ENCODE peak calls at places on chromosomes 5 and 9, in seven cellular contexts. One of them, this sample, is unnamed.

GRCh38 chr5:119355244-119355635 is 579 bp upstream of the TNFAIP8 start:
- DNase-seq in activated CD4-positive, alpha-beta T cell treated with anti-CD3 and anti-CD28 coated beads, Interleukin-2, amount 10 ng/mL, durations not matched to agents 7 days and 5 days: peak
- DNase-seq in H54: peak
- DNase-seq in ovary: no peak
- DNase-seq in stimulated activated CD8-positive, alpha-beta memory T cell treated with anti-CD3 and anti-CD28 coated beads, Interleukin-15, amount 100 ng/mL, for 1 hour: no peak
- DNase-seq in left lung: no peak
- DNase-seq in kidney tubule cell: peak
- DNase-seq in this sample: no peak

GRCh38 chr5:12204761-12205160 is 300.5 kb upstream of the CTNND2 start:
- DNase-seq in activated CD4-positive, alpha-beta T cell treated with anti-CD3 and anti-CD28 coated beads, Interleukin-2, amount 10 ng/mL, durations not matched to agents 7 days and 5 days: no peak
- DNase-seq in H54: no peak
- DNase-seq in ovary: no peak
- DNase-seq in stimulated activated CD8-positive, alpha-beta memory T cell treated with anti-CD3 and anti-CD28 coated beads, Interleukin-15, amount 100 ng/mL, for 1 hour: no peak
- DNase-seq in left lung: no peak
- DNase-seq in kidney tubule cell: no peak
- DNase-seq in this sample: no peak

GRCh38 chr5:43075319-43076293 is 35.5 kb upstream of the ANXA2R start:
- DNase-seq in activated CD4-positive, alpha-beta T cell treated with anti-CD3 and anti-CD28 coated beads, Interleukin-2, amount 10 ng/mL, durations not matched to agents 7 days and 5 days: no peak
- DNase-seq in H54: no peak
- DNase-seq in ovary: peak
- DNase-seq in stimulated activated CD8-positive, alpha-beta memory T cell treated with anti-CD3 and anti-CD28 coated beads, Interleukin-15, amount 100 ng/mL, for 1 hour: no peak
- DNase-seq in left lung: no peak
- DNase-seq in kidney tubule cell: no peak
- DNase-seq in this sample: no peak

GRCh38 chr5:51382759-51383493 is at the start of gene ISL1:
- DNase-seq in activated CD4-positive, alpha-beta T cell treated with anti-CD3 and anti-CD28 coated beads, Interleukin-2, amount 10 ng/mL, durations not matched to agents 7 days and 5 days: no peak
- DNase-seq in H54: no peak
- DNase-seq in ovary: no peak
- DNase-seq in stimulated activated CD8-positive, alpha-beta memory T cell treated with anti-CD3 and anti-CD28 coated beads, Interleukin-15, amount 100 ng/mL, for 1 hour: no peak
- DNase-seq in left lung: peak
- DNase-seq in kidney tubule cell: peak
- DNase-seq in this sample: no peak

GRCh38 chr9:447230-448025 is 232.8 kb downstream of the DOCK8 start:
- DNase-seq in activated CD4-positive, alpha-beta T cell treated with anti-CD3 and anti-CD28 coated beads, Interleukin-2, amount 10 ng/mL, durations not matched to agents 7 days and 5 days: peak
- DNase-seq in H54: peak
- DNase-seq in ovary: no peak
- DNase-seq in stimulated activated CD8-positive, alpha-beta memory T cell treated with anti-CD3 and anti-CD28 coated beads, Interleukin-15, amount 100 ng/mL, for 1 hour: peak
- DNase-seq in left lung: no peak
- DNase-seq in kidney tubule cell: peak
- DNase-seq in this sample: peak

GRCh38 chr5:179265529-179266290 is 79.6 kb downstream of the ADAMTS2 start:
- DNase-seq in activated CD4-positive, alpha-beta T cell treated with anti-CD3 and anti-CD28 coated beads, Interleukin-2, amount 10 ng/mL, durations not matched to agents 7 days and 5 days: no peak
- DNase-seq in H54: peak
- DNase-seq in ovary: peak
- DNase-seq in stimulated activated CD8-positive, alpha-beta memory T cell treated with anti-CD3 and anti-CD28 coated beads, Interleukin-15, amount 100 ng/mL, for 1 hour: no peak
- DNase-seq in left lung: peak
- DNase-seq in kidney tubule cell: peak
- DNase-seq in this sample: no peak

GRCh38 chr9:114372971-114373591 is 14.7 kb downstream of the AKNA start:
- DNase-seq in activated CD4-positive, alpha-beta T cell treated with anti-CD3 and anti-CD28 coated beads, Interleukin-2, amount 10 ng/mL, durations not matched to agents 7 days and 5 days: peak
- DNase-seq in H54: no peak
- DNase-seq in ovary: no peak
- DNase-seq in stimulated activated CD8-positive, alpha-beta memory T cell treated with anti-CD3 and anti-CD28 coated beads, Interleukin-15, amount 100 ng/mL, for 1 hour: peak
- DNase-seq in left lung: peak
- DNase-seq in kidney tubule cell: peak
- DNase-seq in this sample: peak

GRCh38 chr9:111994831-111995458 is 98.3 kb downstream of the UGCG start:
- DNase-seq in activated CD4-positive, alpha-beta T cell treated with anti-CD3 and anti-CD28 coated beads, Interleukin-2, amount 10 ng/mL, durations not matched to agents 7 days and 5 days: no peak
- DNase-seq in H54: no peak
- DNase-seq in ovary: no peak
- DNase-seq in stimulated activated CD8-positive, alpha-beta memory T cell treated with anti-CD3 and anti-CD28 coated beads, Interleukin-15, amount 100 ng/mL, for 1 hour: no peak
- DNase-seq in left lung: no peak
- DNase-seq in kidney tubule cell: peak
- DNase-seq in this sample: no peak

GRCh38 chr5:81675420-81675819 is 75.5 kb downstream of the SSBP2 start:
- DNase-seq in activated CD4-positive, alpha-beta T cell treated with anti-CD3 and anti-CD28 coated beads, Interleukin-2, amount 10 ng/mL, durations not matched to agents 7 days and 5 days: no peak
- DNase-seq in H54: no peak
- DNase-seq in ovary: no peak
- DNase-seq in stimulated activated CD8-positive, alpha-beta memory T cell treated with anti-CD3 and anti-CD28 coated beads, Interleukin-15, amount 100 ng/mL, for 1 hour: no peak
- DNase-seq in left lung: no peak
- DNase-seq in kidney tubule cell: no peak
- DNase-seq in this sample: no peak

GRCh38 chr5:140108093-140109049 is 5.5 kb upstream of the PURA start:
- DNase-seq in activated CD4-positive, alpha-beta T cell treated with anti-CD3 and anti-CD28 coated beads, Interleukin-2, amount 10 ng/mL, durations not matched to agents 7 days and 5 days: peak
- DNase-seq in H54: no peak
- DNase-seq in ovary: peak
- DNase-seq in stimulated activated CD8-positive, alpha-beta memory T cell treated with anti-CD3 and anti-CD28 coated beads, Interleukin-15, amount 100 ng/mL, for 1 hour: no peak
- DNase-seq in left lung: peak
- DNase-seq in kidney tubule cell: peak
- DNase-seq in this sample: peak

GRCh38 chr5:59826996-59827395 is 66.5 kb downstream of the PDE4D start:
- DNase-seq in activated CD4-positive, alpha-beta T cell treated with anti-CD3 and anti-CD28 coated beads, Interleukin-2, amount 10 ng/mL, durations not matched to agents 7 days and 5 days: no peak
- DNase-seq in H54: no peak
- DNase-seq in ovary: no peak
- DNase-seq in stimulated activated CD8-positive, alpha-beta memory T cell treated with anti-CD3 and anti-CD28 coated beads, Interleukin-15, amount 100 ng/mL, for 1 hour: no peak
- DNase-seq in left lung: no peak
- DNase-seq in kidney tubule cell: no peak
- DNase-seq in this sample: no peak

GRCh38 chr9:136024696-136025316 is 63.6 kb upstream of the UBAC1 start:
- DNase-seq in activated CD4-positive, alpha-beta T cell treated with anti-CD3 and anti-CD28 coated beads, Interleukin-2, amount 10 ng/mL, durations not matched to agents 7 days and 5 days: no peak
- DNase-seq in H54: no peak
- DNase-seq in ovary: peak
- DNase-seq in stimulated activated CD8-positive, alpha-beta memory T cell treated with anti-CD3 and anti-CD28 coated beads, Interleukin-15, amount 100 ng/mL, for 1 hour: no peak
- DNase-seq in left lung: peak
- DNase-seq in kidney tubule cell: no peak
- DNase-seq in this sample: no peak

GRCh38 chr9:99801775-99802174 is 19.9 kb upstream of the NR4A3 start:
- DNase-seq in activated CD4-positive, alpha-beta T cell treated with anti-CD3 and anti-CD28 coated beads, Interleukin-2, amount 10 ng/mL, durations not matched to agents 7 days and 5 days: no peak
- DNase-seq in H54: no peak
- DNase-seq in ovary: no peak
- DNase-seq in stimulated activated CD8-positive, alpha-beta memory T cell treated with anti-CD3 and anti-CD28 coated beads, Interleukin-15, amount 100 ng/mL, for 1 hour: no peak
- DNase-seq in left lung: no peak
- DNase-seq in kidney tubule cell: no peak
- DNase-seq in this sample: no peak

GRCh38 chr9:72299017-72299603 is 65.9 kb downstream of the ZFAND5 start:
- DNase-seq in activated CD4-positive, alpha-beta T cell treated with anti-CD3 and anti-CD28 coated beads, Interleukin-2, amount 10 ng/mL, durations not matched to agents 7 days and 5 days: no peak
- DNase-seq in H54: no peak
- DNase-seq in ovary: no peak
- DNase-seq in stimulated activated CD8-positive, alpha-beta memory T cell treated with anti-CD3 and anti-CD28 coated beads, Interleukin-15, amount 100 ng/mL, for 1 hour: no peak
- DNase-seq in left lung: no peak
- DNase-seq in kidney tubule cell: no peak
- DNase-seq in this sample: no peak

GRCh38 chr5:170860818-170861217 is 1.0 kb upstream of the RANBP17 start:
- DNase-seq in activated CD4-positive, alpha-beta T cell treated with anti-CD3 and anti-CD28 coated beads, Interleukin-2, amount 10 ng/mL, durations not matched to agents 7 days and 5 days: no peak
- DNase-seq in H54: no peak
- DNase-seq in ovary: no peak
- DNase-seq in stimulated activated CD8-positive, alpha-beta memory T cell treated with anti-CD3 and anti-CD28 coated beads, Interleukin-15, amount 100 ng/mL, for 1 hour: no peak
- DNase-seq in left lung: no peak
- DNase-seq in kidney tubule cell: no peak
- DNase-seq in this sample: no peak

GRCh38 chr5:125595095-125595494 is 828.1 kb upstream of the GRAMD2B start:
- DNase-seq in activated CD4-positive, alpha-beta T cell treated with anti-CD3 and anti-CD28 coated beads, Interleukin-2, amount 10 ng/mL, durations not matched to agents 7 days and 5 days: no peak
- DNase-seq in H54: no peak
- DNase-seq in ovary: peak
- DNase-seq in stimulated activated CD8-positive, alpha-beta memory T cell treated with anti-CD3 and anti-CD28 coated beads, Interleukin-15, amount 100 ng/mL, for 1 hour: no peak
- DNase-seq in left lung: no peak
- DNase-seq in kidney tubule cell: no peak
- DNase-seq in this sample: no peak

GRCh38 chr5:143386725-143387124 is 16.8 kb downstream of the NR3C1 start:
- DNase-seq in activated CD4-positive, alpha-beta T cell treated with anti-CD3 and anti-CD28 coated beads, Interleukin-2, amount 10 ng/mL, durations not matched to agents 7 days and 5 days: no peak
- DNase-seq in H54: no peak
- DNase-seq in ovary: no peak
- DNase-seq in stimulated activated CD8-positive, alpha-beta memory T cell treated with anti-CD3 and anti-CD28 coated beads, Interleukin-15, amount 100 ng/mL, for 1 hour: no peak
- DNase-seq in left lung: no peak
- DNase-seq in kidney tubule cell: peak
- DNase-seq in this sample: no peak

GRCh38 chr9:109467936-109468335 is 30.2 kb downstream of the PTPN3 start:
- DNase-seq in activated CD4-positive, alpha-beta T cell treated with anti-CD3 and anti-CD28 coated beads, Interleukin-2, amount 10 ng/mL, durations not matched to agents 7 days and 5 days: peak
- DNase-seq in H54: no peak
- DNase-seq in ovary: no peak
- DNase-seq in stimulated activated CD8-positive, alpha-beta memory T cell treated with anti-CD3 and anti-CD28 coated beads, Interleukin-15, amount 100 ng/mL, for 1 hour: no peak
- DNase-seq in left lung: no peak
- DNase-seq in kidney tubule cell: no peak
- DNase-seq in this sample: no peak

GRCh38 chr9:69981686-69982450 is 61.8 kb upstream of the MAMDC2 start:
- DNase-seq in activated CD4-positive, alpha-beta T cell treated with anti-CD3 and anti-CD28 coated beads, Interleukin-2, amount 10 ng/mL, durations not matched to agents 7 days and 5 days: no peak
- DNase-seq in H54: peak
- DNase-seq in ovary: no peak
- DNase-seq in stimulated activated CD8-positive, alpha-beta memory T cell treated with anti-CD3 and anti-CD28 coated beads, Interleukin-15, amount 100 ng/mL, for 1 hour: no peak
- DNase-seq in left lung: no peak
- DNase-seq in kidney tubule cell: peak
- DNase-seq in this sample: no peak

GRCh38 chr9:94896512-94896911 is 170.0 kb downstream of the AOPEP start:
- DNase-seq in activated CD4-positive, alpha-beta T cell treated with anti-CD3 and anti-CD28 coated beads, Interleukin-2, amount 10 ng/mL, durations not matched to agents 7 days and 5 days: no peak
- DNase-seq in H54: no peak
- DNase-seq in ovary: no peak
- DNase-seq in stimulated activated CD8-positive, alpha-beta memory T cell treated with anti-CD3 and anti-CD28 coated beads, Interleukin-15, amount 100 ng/mL, for 1 hour: no peak
- DNase-seq in left lung: no peak
- DNase-seq in kidney tubule cell: no peak
- DNase-seq in this sample: no peak

GRCh38 chr5:76964018-76964417 is 11.2 kb downstream of the CRHBP start:
- DNase-seq in activated CD4-positive, alpha-beta T cell treated with anti-CD3 and anti-CD28 coated beads, Interleukin-2, amount 10 ng/mL, durations not matched to agents 7 days and 5 days: no peak
- DNase-seq in H54: no peak
- DNase-seq in ovary: no peak
- DNase-seq in stimulated activated CD8-positive, alpha-beta memory T cell treated with anti-CD3 and anti-CD28 coated beads, Interleukin-15, amount 100 ng/mL, for 1 hour: no peak
- DNase-seq in left lung: no peak
- DNase-seq in kidney tubule cell: peak
- DNase-seq in this sample: no peak

GRCh38 chr9:36163049-36163839 is 5.9 kb upstream of the CCIN start:
- DNase-seq in activated CD4-positive, alpha-beta T cell treated with anti-CD3 and anti-CD28 coated beads, Interleukin-2, amount 10 ng/mL, durations not matched to agents 7 days and 5 days: no peak
- DNase-seq in H54: no peak
- DNase-seq in ovary: peak
- DNase-seq in stimulated activated CD8-positive, alpha-beta memory T cell treated with anti-CD3 and anti-CD28 coated beads, Interleukin-15, amount 100 ng/mL, for 1 hour: no peak
- DNase-seq in left lung: peak
- DNase-seq in kidney tubule cell: peak
- DNase-seq in this sample: no peak

GRCh38 chr5:86909896-86910295 is 292.2 kb downstream of the COX7C start:
- DNase-seq in activated CD4-positive, alpha-beta T cell treated with anti-CD3 and anti-CD28 coated beads, Interleukin-2, amount 10 ng/mL, durations not matched to agents 7 days and 5 days: no peak
- DNase-seq in H54: no peak
- DNase-seq in ovary: no peak
- DNase-seq in stimulated activated CD8-positive, alpha-beta memory T cell treated with anti-CD3 and anti-CD28 coated beads, Interleukin-15, amount 100 ng/mL, for 1 hour: no peak
- DNase-seq in left lung: no peak
- DNase-seq in kidney tubule cell: no peak
- DNase-seq in this sample: no peak

GRCh38 chr9:133342083-133342406 is 5.9 kb downstream of the MED22 start:
- DNase-seq in activated CD4-positive, alpha-beta T cell treated with anti-CD3 and anti-CD28 coated beads, Interleukin-2, amount 10 ng/mL, durations not matched to agents 7 days and 5 days: no peak
- DNase-seq in H54: no peak
- DNase-seq in ovary: no peak
- DNase-seq in stimulated activated CD8-positive, alpha-beta memory T cell treated with anti-CD3 and anti-CD28 coated beads, Interleukin-15, amount 100 ng/mL, for 1 hour: no peak
- DNase-seq in left lung: no peak
- DNase-seq in kidney tubule cell: no peak
- DNase-seq in this sample: no peak

GRCh38 chr5:74919487-74919886 is 53.3 kb upstream of the FAM169A start:
- DNase-seq in activated CD4-positive, alpha-beta T cell treated with anti-CD3 and anti-CD28 coated beads, Interleukin-2, amount 10 ng/mL, durations not matched to agents 7 days and 5 days: no peak
- DNase-seq in H54: peak
- DNase-seq in ovary: no peak
- DNase-seq in stimulated activated CD8-positive, alpha-beta memory T cell treated with anti-CD3 and anti-CD28 coated beads, Interleukin-15, amount 100 ng/mL, for 1 hour: no peak
- DNase-seq in left lung: no peak
- DNase-seq in kidney tubule cell: peak
- DNase-seq in this sample: no peak

GRCh38 chr9:125511780-125512179 is 195.2 kb downstream of the MAPKAP1 start:
- DNase-seq in activated CD4-positive, alpha-beta T cell treated with anti-CD3 and anti-CD28 coated beads, Interleukin-2, amount 10 ng/mL, durations not matched to agents 7 days and 5 days: no peak
- DNase-seq in H54: no peak
- DNase-seq in ovary: no peak
- DNase-seq in stimulated activated CD8-positive, alpha-beta memory T cell treated with anti-CD3 and anti-CD28 coated beads, Interleukin-15, amount 100 ng/mL, for 1 hour: no peak
- DNase-seq in left lung: no peak
- DNase-seq in kidney tubule cell: no peak
- DNase-seq in this sample: no peak

GRCh38 chr5:55817030-55817429 is 34.1 kb upstream of the IL31RA start:
- DNase-seq in activated CD4-positive, alpha-beta T cell treated with anti-CD3 and anti-CD28 coated beads, Interleukin-2, amount 10 ng/mL, durations not matched to agents 7 days and 5 days: no peak
- DNase-seq in H54: no peak
- DNase-seq in ovary: no peak
- DNase-seq in stimulated activated CD8-positive, alpha-beta memory T cell treated with anti-CD3 and anti-CD28 coated beads, Interleukin-15, amount 100 ng/mL, for 1 hour: no peak
- DNase-seq in left lung: no peak
- DNase-seq in kidney tubule cell: no peak
- DNase-seq in this sample: no peak

GRCh38 chr5:130923543-130924159 is 241.4 kb downstream of the HINT1 start:
- DNase-seq in activated CD4-positive, alpha-beta T cell treated with anti-CD3 and anti-CD28 coated beads, Interleukin-2, amount 10 ng/mL, durations not matched to agents 7 days and 5 days: no peak
- DNase-seq in H54: no peak
- DNase-seq in ovary: no peak
- DNase-seq in stimulated activated CD8-positive, alpha-beta memory T cell treated with anti-CD3 and anti-CD28 coated beads, Interleukin-15, amount 100 ng/mL, for 1 hour: no peak
- DNase-seq in left lung: no peak
- DNase-seq in kidney tubule cell: no peak
- DNase-seq in this sample: no peak

GRCh38 chr9:27714388-27714787 is 141.1 kb upstream of the C9orf72 start:
- DNase-seq in activated CD4-positive, alpha-beta T cell treated with anti-CD3 and anti-CD28 coated beads, Interleukin-2, amount 10 ng/mL, durations not matched to agents 7 days and 5 days: no peak
- DNase-seq in H54: no peak
- DNase-seq in ovary: no peak
- DNase-seq in stimulated activated CD8-positive, alpha-beta memory T cell treated with anti-CD3 and anti-CD28 coated beads, Interleukin-15, amount 100 ng/mL, for 1 hour: no peak
- DNase-seq in left lung: no peak
- DNase-seq in kidney tubule cell: no peak
- DNase-seq in this sample: no peak

GRCh38 chr9:80720579-80720978 is 968.8 kb downstream of the TLE1 start:
- DNase-seq in activated CD4-positive, alpha-beta T cell treated with anti-CD3 and anti-CD28 coated beads, Interleukin-2, amount 10 ng/mL, durations not matched to agents 7 days and 5 days: no peak
- DNase-seq in H54: no peak
- DNase-seq in ovary: no peak
- DNase-seq in stimulated activated CD8-positive, alpha-beta memory T cell treated with anti-CD3 and anti-CD28 coated beads, Interleukin-15, amount 100 ng/mL, for 1 hour: no peak
- DNase-seq in left lung: no peak
- DNase-seq in kidney tubule cell: no peak
- DNase-seq in this sample: no peak

GRCh38 chr5:79689541-79690466 is at the start of gene CMYA5:
- DNase-seq in activated CD4-positive, alpha-beta T cell treated with anti-CD3 and anti-CD28 coated beads, Interleukin-2, amount 10 ng/mL, durations not matched to agents 7 days and 5 days: no peak
- DNase-seq in H54: no peak
- DNase-seq in ovary: peak
- DNase-seq in stimulated activated CD8-positive, alpha-beta memory T cell treated with anti-CD3 and anti-CD28 coated beads, Interleukin-15, amount 100 ng/mL, for 1 hour: no peak
- DNase-seq in left lung: peak
- DNase-seq in kidney tubule cell: peak
- DNase-seq in this sample: no peak

GRCh38 chr9:137491735-137492432 is 32.8 kb upstream of the NSMF start:
- DNase-seq in activated CD4-positive, alpha-beta T cell treated with anti-CD3 and anti-CD28 coated beads, Interleukin-2, amount 10 ng/mL, durations not matched to agents 7 days and 5 days: no peak
- DNase-seq in H54: no peak
- DNase-seq in ovary: no peak
- DNase-seq in stimulated activated CD8-positive, alpha-beta memory T cell treated with anti-CD3 and anti-CD28 coated beads, Interleukin-15, amount 100 ng/mL, for 1 hour: no peak
- DNase-seq in left lung: no peak
- DNase-seq in kidney tubule cell: no peak
- DNase-seq in this sample: no peak

GRCh38 chr9:36946653-36947052 is 87.4 kb downstream of the PAX5 start:
- DNase-seq in activated CD4-positive, alpha-beta T cell treated with anti-CD3 and anti-CD28 coated beads, Interleukin-2, amount 10 ng/mL, durations not matched to agents 7 days and 5 days: no peak
- DNase-seq in H54: no peak
- DNase-seq in ovary: no peak
- DNase-seq in stimulated activated CD8-positive, alpha-beta memory T cell treated with anti-CD3 and anti-CD28 coated beads, Interleukin-15, amount 100 ng/mL, for 1 hour: no peak
- DNase-seq in left lung: no peak
- DNase-seq in kidney tubule cell: peak
- DNase-seq in this sample: no peak

This sample was measured in activated effector memory CD4-positive, alpha-beta T cell treated with Interleukin-2 at 50 U/mL for 16 hours.